ENCODE peak calls at places on chromosomes 16 and 17, in six cellular contexts. E is GM12891, H is spleen, U is adrenal gland, L is lower leg skin, P is A549. J is an unnamed sample.

GRCh38 chr16:29014561-29015029 is 29.7 kb downstream of the LAT start:
- DNase-seq in H (no peak), E (no peak), P (no peak), L (no peak), U (no peak), J (no peak)

GRCh38 chr17:5584383-5584951 is at the start of gene NLRP1:
- DNase-seq in U (peak), L (peak), P (peak), E (peak), H (peak), J (peak)

GRCh38 chr16:17467923-17468540 is 2.7 kb downstream of the XYLT1 start:
- DNase-seq in E (no peak), U (peak), P (peak), L (peak), H (peak), J (no peak)

GRCh38 chr16:11420895-11421294 is 75.6 kb downstream of the RMI2 start:
- DNase-seq in L (no peak), P (no peak), U (no peak), E (no peak), H (no peak), J (no peak)

GRCh38 chr16:25481636-25482035 is 210.1 kb upstream of the HS3ST4 start:
- DNase-seq in P (no peak), E (no peak), L (no peak), U (no peak), H (no peak), J (no peak)

GRCh38 chr17:8835631-8836364 is 31.7 kb downstream of the PIK3R6 start:
- DNase-seq in U (no peak), E (no peak), P (no peak), H (no peak), L (no peak), J (no peak)

GRCh38 chr17:43816336-43817320 is 16.3 kb downstream of the MPP3 start:
- DNase-seq in H (no peak), E (no peak), L (no peak), U (no peak), P (no peak), J (no peak)

GRCh38 chr16:87125206-87126155 is 191.7 kb downstream of the C16orf95 start:
- DNase-seq in H (no peak), U (peak), E (no peak), P (no peak), L (no peak), J (no peak)

GRCh38 chr16:87878704-87879103 is 9.4 kb upstream of the SLC7A5 start:
- DNase-seq in P (no peak), H (no peak), E (no peak), U (no peak), L (no peak), J (no peak)

DNA sequence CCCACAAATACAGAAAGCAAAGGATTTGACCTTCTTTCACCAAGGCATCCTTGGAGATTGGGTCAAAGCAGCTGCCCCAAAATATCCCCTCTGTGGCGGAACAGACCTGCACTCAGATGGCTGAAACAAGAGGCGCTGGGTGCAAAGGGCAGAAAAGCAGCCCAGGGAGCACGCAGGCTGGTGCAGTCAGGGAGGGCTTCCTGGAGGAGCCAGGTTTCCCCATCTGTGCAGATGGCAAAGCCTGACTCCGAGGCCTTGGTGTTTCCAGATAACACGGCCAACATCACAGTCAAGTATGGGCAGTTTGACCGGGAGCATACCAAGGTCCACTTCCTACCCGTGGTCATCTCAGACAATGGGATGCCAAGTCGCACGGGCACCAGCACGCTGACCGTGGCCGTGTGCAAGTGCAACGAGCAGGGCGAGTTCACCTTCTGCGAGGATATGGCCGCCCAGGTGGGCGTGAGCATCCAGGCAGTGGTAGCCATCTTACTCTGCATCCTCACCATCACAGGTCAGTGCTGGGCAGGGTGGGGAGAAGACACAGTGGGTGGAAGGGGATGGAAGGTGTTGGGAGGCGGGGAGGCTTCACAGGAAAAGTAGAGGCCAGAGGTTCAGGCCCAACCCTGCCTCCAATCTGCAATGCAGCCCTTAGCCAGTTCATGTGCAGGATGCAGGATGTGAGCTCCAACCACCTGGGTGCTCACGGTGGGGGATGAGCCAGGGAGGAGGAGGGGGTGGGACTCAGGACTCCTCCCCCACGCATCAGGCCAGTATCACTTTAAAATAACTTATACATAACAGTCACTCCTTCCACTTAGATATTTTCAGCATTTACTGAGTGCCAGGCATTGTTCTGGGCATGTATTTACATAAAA is 26.4 kb upstream of the BEAN1 start:
- DNase-seq in H (no peak), P (no peak), L (no peak), E (no peak), U (no peak), J (no peak)
- TF ChIP-seq POLR2A in H (no peak), P (no peak), L (no peak), E (no peak), U (no peak), J (no peak)

GRCh38 chr17:78384479-78385175 is 6.2 kb downstream of the PGS1 start:
- DNase-seq in E (no peak), P (no peak), U (no peak), H (no peak), L (no peak), J (no peak)

GRCh38 chr17:78387982-78388941 is 9.8 kb downstream of the PGS1 start:
- DNase-seq in P (no peak), E (no peak), H (no peak), L (no peak), U (peak), J (no peak)

GRCh38 chr17:78380370-78380769 is 1.9 kb downstream of the PGS1 start:
- DNase-seq in U (no peak), H (no peak), E (no peak), P (no peak), L (no peak), J (no peak)

GRCh38 chr17:78381601-78382168 is 3.2 kb downstream of the PGS1 start:
- DNase-seq in H (no peak), U (no peak), P (no peak), L (no peak), E (no peak), J (no peak)

DNA sequence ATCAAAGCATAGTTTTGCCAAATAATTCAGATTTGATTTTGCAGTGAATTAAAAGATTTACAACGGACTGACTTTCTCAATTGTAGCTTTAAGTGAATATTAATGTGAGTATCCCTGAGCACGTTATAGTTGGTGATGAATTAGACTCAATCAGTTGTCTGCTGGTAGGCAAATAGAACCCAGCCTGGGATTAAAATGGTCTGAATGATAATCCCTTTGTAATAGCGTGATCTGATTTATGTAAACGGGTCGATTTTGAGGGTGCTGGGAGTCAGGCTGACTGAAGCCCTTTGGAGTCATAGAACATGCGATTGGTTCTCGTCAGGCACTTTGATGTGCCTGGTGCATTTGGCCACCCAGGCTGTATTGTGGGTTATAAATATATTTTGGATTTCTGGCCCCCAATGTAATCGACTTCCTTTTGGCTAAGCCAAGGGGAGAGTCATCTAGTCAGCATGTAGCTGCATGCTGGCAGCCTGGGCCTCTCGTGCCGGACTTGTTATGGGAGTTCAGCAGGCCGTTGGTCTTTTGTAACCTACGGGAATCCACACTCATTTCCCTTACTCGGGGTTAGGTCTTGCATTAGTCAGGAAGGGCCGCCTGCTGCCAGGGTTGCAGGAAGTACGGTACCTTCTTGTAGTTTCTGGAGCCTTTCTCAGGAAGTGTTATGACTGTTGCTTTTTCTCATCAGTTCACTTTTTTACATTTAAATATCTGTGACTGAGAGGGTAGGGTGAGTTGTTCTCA is 5.4 kb downstream of the PGS1 start:
- DNase-seq in L (peak), U (peak), P (no peak), E (no peak), H (peak), J (peak)
- TF ChIP-seq POLR2A in L (no peak), U (no peak), P (no peak), E (no peak), H (peak), J (no peak)

DNA sequence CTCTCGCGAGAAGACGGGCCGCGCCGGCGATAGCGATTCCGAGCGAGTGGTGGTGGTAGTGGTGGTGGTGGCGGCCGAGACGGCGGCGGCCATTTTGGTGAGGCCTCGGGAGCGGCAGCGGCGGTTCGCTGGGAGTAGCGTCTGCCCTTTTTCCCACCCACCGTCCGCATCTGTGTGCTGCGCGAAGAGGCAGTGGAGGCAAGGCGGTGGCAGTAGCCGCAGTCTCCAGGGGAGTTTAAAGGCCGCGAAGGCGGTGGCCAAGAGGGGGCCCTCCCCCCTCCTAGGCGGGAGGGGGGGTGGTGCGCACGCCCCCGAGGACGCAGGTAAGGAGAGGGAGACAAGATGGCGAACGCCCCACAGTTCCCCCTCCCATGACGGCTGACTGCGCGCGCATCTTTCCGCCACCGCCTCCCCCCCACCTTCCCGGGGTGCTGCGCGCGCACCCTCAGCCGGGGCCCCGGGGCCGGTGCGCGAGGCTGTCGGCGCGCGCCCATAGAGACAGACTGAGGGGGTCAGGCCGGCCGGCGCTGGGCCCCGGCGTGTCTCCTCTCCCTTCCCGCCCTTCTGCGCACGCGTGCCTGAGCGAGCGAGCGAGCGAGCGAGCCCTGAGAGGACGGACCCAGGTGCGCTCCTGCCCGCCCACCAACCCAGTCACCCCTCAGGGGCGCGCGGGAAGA is 694 bp upstream of the SRCAP start:
- DNase-seq in U (peak), E (peak), L (peak), P (peak), H (peak), J (peak)
- TF ChIP-seq POLR2A in U (peak), E (peak), L (no peak), P (peak), H (peak), J (peak)

GRCh38 chr16:69741951-69742904 is 12.5 kb downstream of the NOB1 start:
- DNase-seq in P (peak), E (no peak), L (peak), U (peak), H (peak), J (no peak)

GRCh38 chr16:69747115-69747514 is 7.6 kb downstream of the NOB1 start:
- DNase-seq in U (peak), E (no peak), H (no peak), P (no peak), L (no peak), J (no peak)

GRCh38 chr16:69745959-69746358 is 8.8 kb downstream of the NOB1 start:
- DNase-seq in U (no peak), P (no peak), L (no peak), E (no peak), H (peak), J (no peak)

GRCh38 chr16:69745232-69745612 is 9.5 kb downstream of the NOB1 start:
- DNase-seq in E (no peak), P (no peak), H (peak), U (no peak), L (no peak), J (no peak)

GRCh38 chr16:69744363-69745231 is 10.1 kb downstream of the NOB1 start:
- DNase-seq in H (peak), U (no peak), E (no peak), L (no peak), P (no peak), J (no peak)
- TF ChIP-seq POLR2A in H (no peak), U (no peak), E (no peak), L (no peak), P (no peak), J (no peak)

DNA sequence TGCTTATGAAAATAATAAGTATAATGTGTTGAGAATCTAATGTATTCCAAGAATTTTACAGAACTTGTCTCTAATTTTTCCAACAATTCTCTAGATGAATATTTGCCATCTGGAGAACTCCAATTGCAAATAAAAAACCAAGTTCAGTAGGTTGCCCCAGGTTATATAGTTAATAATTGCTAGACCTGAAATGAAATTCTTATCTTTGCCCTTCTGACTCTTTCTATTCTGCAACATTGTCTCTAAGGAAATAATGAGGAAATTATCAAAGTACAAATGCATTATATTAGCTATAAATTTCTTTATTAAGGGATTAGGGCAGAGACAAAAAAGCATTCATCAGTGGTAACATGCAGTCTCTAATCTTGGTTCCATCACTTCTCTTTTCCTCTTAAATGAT is 349.4 kb downstream of the KIF2B start:
- DNase-seq in H (no peak), E (no peak), U (no peak), L (no peak), P (no peak), J (no peak)
- TF ChIP-seq POLR2A in H (no peak), E (no peak), U (no peak), L (no peak), P (no peak), J (no peak)

DNA sequence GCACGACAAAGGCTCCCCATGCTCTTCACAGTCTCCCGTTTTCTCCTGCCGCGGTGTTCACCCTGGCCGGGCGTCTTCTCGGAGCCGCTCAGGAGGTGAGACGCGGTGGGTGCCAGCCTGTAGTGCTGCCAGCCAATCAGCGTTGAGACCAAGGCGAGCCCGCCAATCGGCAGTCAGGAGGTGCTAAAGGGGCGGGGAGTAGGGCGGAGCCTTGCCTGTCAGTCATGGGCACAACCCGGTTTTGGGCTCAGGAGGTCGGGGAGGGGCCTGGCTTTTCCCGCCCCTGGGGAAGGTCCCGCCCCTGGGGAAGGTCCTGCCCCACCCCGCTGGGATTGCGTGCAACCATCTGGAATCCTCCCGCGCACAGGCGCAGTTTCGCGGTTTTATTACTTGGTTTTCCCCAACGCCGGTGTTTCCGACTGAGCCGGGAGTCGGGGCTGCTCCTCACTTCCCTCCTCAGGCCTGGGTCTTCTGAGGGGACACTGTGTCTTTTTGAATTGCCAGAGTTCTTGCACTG is at the start of gene PRDM7:
- DNase-seq in E (peak), L (peak), U (peak), P (peak), H (peak), J (peak)
- TF ChIP-seq POLR2A in E (no peak), L (no peak), U (peak), P (peak), H (no peak), J (no peak)

GRCh38 chr17:49231563-49231894 is 942 bp upstream of the PHOSPHO1 start:
- DNase-seq in E (no peak), P (no peak), L (no peak), U (no peak), H (no peak), J (no peak)

GRCh38 chr17:49235896-49236295 is 5.3 kb upstream of the PHOSPHO1 start:
- DNase-seq in L (no peak), P (no peak), U (no peak), E (no peak), H (no peak), J (no peak)

GRCh38 chr17:49230636-49231562 is at the start of gene PHOSPHO1:
- DNase-seq in L (peak), P (peak), U (peak), E (peak), H (peak), J (peak)

GRCh38 chr17:49229805-49230600 is 584 bp downstream of the PHOSPHO1 start:
- DNase-seq in U (no peak), P (no peak), E (no peak), H (peak), L (no peak), J (no peak)

DNA sequence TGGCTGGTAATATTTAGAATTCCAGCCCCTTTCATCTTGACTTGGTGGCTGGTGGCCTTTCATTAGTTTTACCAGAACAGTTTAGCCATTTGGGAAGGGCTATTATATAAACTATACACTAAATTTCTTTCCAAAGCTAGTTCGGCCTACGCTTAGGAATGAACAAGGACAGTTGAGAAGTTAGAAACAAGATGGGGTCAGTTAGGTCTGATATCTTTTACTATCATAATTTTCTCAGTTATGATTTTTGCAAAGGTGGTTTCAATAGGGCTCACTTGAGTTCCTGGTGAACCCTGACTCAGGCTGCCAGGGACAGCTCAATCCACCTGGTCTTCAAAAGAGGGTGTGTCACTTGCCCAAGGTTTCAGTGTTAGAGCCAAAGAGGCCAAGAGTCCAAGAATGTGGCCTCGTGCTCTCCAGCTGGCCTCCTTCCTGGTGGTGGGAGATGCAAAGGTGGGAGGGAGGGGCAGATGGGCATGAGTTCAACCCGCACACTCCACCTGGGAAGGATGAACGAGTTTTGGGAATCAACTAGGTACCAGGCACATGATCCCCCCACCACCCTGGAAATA is 4.0 kb upstream of the PHOSPHO1 start:
- DNase-seq in L (no peak), H (no peak), U (no peak), E (no peak), P (no peak), J (no peak)
- TF ChIP-seq POLR2A in L (no peak), H (no peak), U (no peak), E (no peak), P (no peak), J (no peak)

J was measured in H54.